ENCODE peak calls at places on chromosomes 3 and 15, in six cellular contexts. One of them, this sample, is unnamed.

GRCh38 chr15:67481680-67482079 is 39.3 kb upstream of the C15orf61 start:
- DNase-seq in H9: no peak
- DNase-seq in neuronal stem cell: no peak
- DNase-seq in IMR-90: no peak
- DNase-seq in mesendoderm: no peak
- DNase-seq in H1: no peak
- DNase-seq in this sample: no peak

GRCh38 chr15:90701048-90701447 is 16.1 kb upstream of the BLM start:
- DNase-seq in H9: no peak
- DNase-seq in neuronal stem cell: no peak
- DNase-seq in IMR-90: no peak
- DNase-seq in mesendoderm: no peak
- DNase-seq in H1: no peak
- DNase-seq in this sample: no peak

GRCh38 chr3:52606373-52607085 is 70.1 kb downstream of the UQCC5 start:
- DNase-seq in H9: no peak
- DNase-seq in neuronal stem cell: no peak
- DNase-seq in IMR-90: peak; percentile 41
- DNase-seq in mesendoderm: peak; percentile 11
- DNase-seq in H1: no peak
- DNase-seq in this sample: peak; percentile 22

GRCh38 chr3:72282918-72283317 is 498.0 kb upstream of the PROK2 start:
- DNase-seq in H9: no peak
- DNase-seq in neuronal stem cell: no peak
- DNase-seq in IMR-90: no peak
- DNase-seq in mesendoderm: no peak
- DNase-seq in H1: no peak
- DNase-seq in this sample: no peak

GRCh38 chr3:32816439-32817194 is 1.2 kb upstream of the TRIM71 start:
- DNase-seq in H9: peak; percentile 95
- DNase-seq in neuronal stem cell: peak; percentile 93
- DNase-seq in IMR-90: no peak
- DNase-seq in mesendoderm: peak; percentile 97
- DNase-seq in H1: peak; percentile 94
- DNase-seq in this sample: peak; percentile 21

GRCh38 chr3:17544632-17545031 is 197.8 kb downstream of the TBC1D5 start:
- DNase-seq in H9: no peak
- DNase-seq in neuronal stem cell: no peak
- DNase-seq in IMR-90: peak; percentile 1
- DNase-seq in mesendoderm: no peak
- DNase-seq in H1: no peak
- DNase-seq in this sample: peak; percentile 8

GRCh38 chr15:66233487-66234415 is 19.8 kb downstream of the MEGF11 start:
- DNase-seq in H9: peak; percentile 66
- DNase-seq in neuronal stem cell: no peak
- DNase-seq in IMR-90: no peak
- DNase-seq in mesendoderm: peak; percentile 61
- DNase-seq in H1: peak; percentile 85
- DNase-seq in this sample: peak; percentile 12

GRCh38 chr15:42581272-42581730 is 5.9 kb downstream of the STARD9 start:
- DNase-seq in H9: peak; percentile 88
- DNase-seq in neuronal stem cell: peak; percentile 70
- DNase-seq in IMR-90: peak; percentile 68
- DNase-seq in mesendoderm: peak; percentile 91
- DNase-seq in H1: peak; percentile 84
- DNase-seq in this sample: peak; percentile 85

GRCh38 chr3:171966533-171967136 is 72.7 kb upstream of the FNDC3B start:
- DNase-seq in H9: no peak
- DNase-seq in neuronal stem cell: no peak
- DNase-seq in IMR-90: no peak
- DNase-seq in mesendoderm: no peak
- DNase-seq in H1: no peak
- DNase-seq in this sample: no peak

GRCh38 chr15:65095011-65095746 is 18.6 kb downstream of the KBTBD13 start:
- DNase-seq in H9: no peak
- DNase-seq in neuronal stem cell: no peak
- DNase-seq in IMR-90: no peak
- DNase-seq in mesendoderm: no peak
- DNase-seq in H1: no peak
- DNase-seq in this sample: no peak

GRCh38 chr3:122586098-122586497 is 8.6 kb downstream of the PARP15 start:
- DNase-seq in H9: no peak
- DNase-seq in neuronal stem cell: no peak
- DNase-seq in IMR-90: no peak
- DNase-seq in mesendoderm: no peak
- DNase-seq in H1: no peak
- DNase-seq in this sample: no peak

GRCh38 chr3:100561459-100562158 is 47.8 kb upstream of the ADGRG7 start:
- DNase-seq in H9: peak; percentile 48
- DNase-seq in neuronal stem cell: no peak
- DNase-seq in IMR-90: peak; percentile 86
- DNase-seq in mesendoderm: peak; percentile 10
- DNase-seq in H1: no peak
- DNase-seq in this sample: peak; percentile 45

GRCh38 chr3:169104972-169105371 is 558.5 kb downstream of the MECOM start:
- DNase-seq in H9: no peak
- DNase-seq in neuronal stem cell: no peak
- DNase-seq in IMR-90: peak; percentile 68
- DNase-seq in mesendoderm: no peak
- DNase-seq in H1: no peak
- DNase-seq in this sample: peak; percentile 65

GRCh38 chr3:173467501-173467900 is 70.0 kb downstream of the NLGN1 start:
- DNase-seq in H9: no peak
- DNase-seq in neuronal stem cell: no peak
- DNase-seq in IMR-90: peak; percentile 1
- DNase-seq in mesendoderm: peak; percentile 10
- DNase-seq in H1: no peak
- DNase-seq in this sample: peak; percentile 29
- H2BK15ac ChIP-seq in H9: no peak overlapping the region
- H2BK15ac ChIP-seq in neuronal stem cell: no peak overlapping the region
- H2BK15ac ChIP-seq in IMR-90: no peak overlapping the region
- H2BK15ac ChIP-seq in mesendoderm: no peak overlapping the region
- H2BK15ac ChIP-seq in H1: no peak overlapping the region
- H2BK15ac ChIP-seq in this sample: no peak overlapping the region

DNA sequence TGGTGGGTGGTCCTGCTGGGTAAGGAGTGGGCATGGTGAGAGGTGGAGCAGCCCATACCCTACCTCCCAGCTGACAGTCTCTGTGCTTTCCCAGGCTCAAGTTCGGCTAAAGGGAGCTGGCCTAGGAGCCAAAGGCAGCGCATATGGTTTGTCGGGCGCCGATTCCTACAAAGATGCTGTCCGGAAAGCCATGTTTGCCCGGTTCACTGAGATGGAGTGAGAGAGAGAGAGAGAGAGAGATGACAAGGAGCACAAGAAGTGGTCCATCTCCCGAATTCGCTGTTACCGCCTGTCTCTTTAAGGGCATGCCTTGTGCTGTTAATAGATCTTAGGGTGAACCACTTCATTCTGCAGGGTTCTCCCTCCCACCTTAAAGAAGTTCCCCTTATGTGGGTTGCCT is 29.5 kb downstream of the RBM5 start:
- DNase-seq in H9: no peak
- DNase-seq in neuronal stem cell: no peak
- DNase-seq in IMR-90: no peak
- DNase-seq in mesendoderm: no peak
- DNase-seq in H1: no peak
- DNase-seq in this sample: no peak
- H2BK15ac ChIP-seq in H9: no peak overlapping the region
- H2BK15ac ChIP-seq in neuronal stem cell: no peak overlapping the region
- H2BK15ac ChIP-seq in IMR-90: no peak overlapping the region
- H2BK15ac ChIP-seq in mesendoderm: no peak overlapping the region
- H2BK15ac ChIP-seq in H1: no peak overlapping the region
- H2BK15ac ChIP-seq in this sample: no peak overlapping the region

GRCh38 chr15:63950911-63951481 is 95.3 kb downstream of the DAPK2 start:
- DNase-seq in H9: no peak
- DNase-seq in neuronal stem cell: no peak
- DNase-seq in IMR-90: peak; percentile 87
- DNase-seq in mesendoderm: no peak
- DNase-seq in H1: no peak
- DNase-seq in this sample: peak; percentile 60
- H2BK15ac ChIP-seq in H9: no peak overlapping the region
- H2BK15ac ChIP-seq in neuronal stem cell: no peak overlapping the region
- H2BK15ac ChIP-seq in IMR-90: peak overlapping the region; percentile 58
- H2BK15ac ChIP-seq in mesendoderm: no peak overlapping the region
- H2BK15ac ChIP-seq in H1: no peak overlapping the region
- H2BK15ac ChIP-seq in this sample: no peak overlapping the region

GRCh38 chr3:83873550-83873949 is 1085.2 kb upstream of the CADM2 start:
- DNase-seq in H9: no peak
- DNase-seq in neuronal stem cell: no peak
- DNase-seq in IMR-90: no peak
- DNase-seq in mesendoderm: no peak
- DNase-seq in H1: no peak
- DNase-seq in this sample: peak; percentile 13

GRCh38 chr3:83863380-83863779 is 1095.4 kb upstream of the CADM2 start:
- DNase-seq in H9: no peak
- DNase-seq in neuronal stem cell: no peak
- DNase-seq in IMR-90: no peak
- DNase-seq in mesendoderm: no peak
- DNase-seq in H1: no peak
- DNase-seq in this sample: no peak

DNA sequence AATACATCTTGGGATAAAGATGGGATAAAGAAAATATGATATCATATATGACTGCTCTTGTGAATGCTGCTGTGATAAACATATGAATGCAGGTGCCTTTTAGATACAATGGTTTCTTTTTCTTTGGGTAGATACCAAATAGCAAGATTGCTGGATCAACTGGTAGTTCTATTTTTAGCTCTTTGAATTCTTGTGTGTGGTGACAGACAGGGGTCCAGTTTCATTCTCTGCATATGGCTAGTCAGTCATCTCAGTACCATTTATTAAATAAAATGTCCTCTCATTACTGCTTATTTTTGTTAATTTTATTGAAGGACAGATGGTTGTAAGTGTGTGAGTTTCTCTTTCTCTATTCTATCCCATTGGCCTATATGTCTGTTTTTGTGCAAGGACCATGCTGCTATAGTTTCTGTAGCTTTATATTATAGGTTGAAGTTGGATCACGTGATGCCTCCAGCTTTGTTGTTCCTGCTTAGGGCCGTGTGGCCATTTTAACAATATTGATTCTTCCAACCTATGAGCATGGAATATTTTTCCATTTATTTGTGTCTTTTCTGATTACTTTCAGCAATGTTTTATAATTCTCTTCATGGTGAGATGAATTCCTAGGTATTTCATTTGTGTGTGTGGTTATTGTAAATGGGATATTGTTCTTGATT is 1089.8 kb upstream of the CADM2 start:
- DNase-seq in H9: no peak
- DNase-seq in neuronal stem cell: no peak
- DNase-seq in IMR-90: no peak
- DNase-seq in mesendoderm: no peak
- DNase-seq in H1: no peak
- DNase-seq in this sample: no peak
- H2BK15ac ChIP-seq in H9: no peak overlapping the region
- H2BK15ac ChIP-seq in neuronal stem cell: no peak overlapping the region
- H2BK15ac ChIP-seq in IMR-90: no peak overlapping the region
- H2BK15ac ChIP-seq in mesendoderm: no peak overlapping the region
- H2BK15ac ChIP-seq in H1: no peak overlapping the region
- H2BK15ac ChIP-seq in this sample: no peak overlapping the region

GRCh38 chr15:56365075-56365711 is at the start of gene TEX9:
- DNase-seq in H9: peak; percentile 92
- DNase-seq in neuronal stem cell: peak; percentile 79
- DNase-seq in IMR-90: peak; percentile 80
- DNase-seq in mesendoderm: peak; percentile 94
- DNase-seq in H1: peak; percentile 91
- DNase-seq in this sample: peak; percentile 84
- H2BK15ac ChIP-seq in H9: no peak within 1 kb of the TSS
- H2BK15ac ChIP-seq in neuronal stem cell: no peak within 1 kb of the TSS
- H2BK15ac ChIP-seq in IMR-90: no peak within 1 kb of the TSS
- H2BK15ac ChIP-seq in mesendoderm: no peak within 1 kb of the TSS
- H2BK15ac ChIP-seq in H1: no peak within 1 kb of the TSS
- H2BK15ac ChIP-seq in this sample: no peak within 1 kb of the TSS

This sample was measured in mesenchymal stem cell.